ENCODE peak calls at places on chromosomes 2 and 18, in seven cellular contexts. S, O, A, P, D, M and X are unnamed samples.

GRCh38 chr18:79940126-79940813 is 11.2 kb downstream of the SLC66A2 start:
- DNase-seq in S (peak), O (peak), A (no peak), P (no peak), D (no peak), M (no peak), X (peak)

GRCh38 chr2:11007331-11007909 is 95.7 kb downstream of the KCNF1 start:
- DNase-seq in S (no peak), O (no peak), A (no peak), P (no peak), D (no peak), M (no peak), X (no peak)

GRCh38 chr2:169038338-169038757 is 7.2 kb upstream of the ABCB11 start:
- DNase-seq in S (no peak), O (no peak), A (no peak), P (peak), D (no peak), M (no peak), X (no peak)

GRCh38 chr2:208250401-208250800 is 4.5 kb downstream of the IDH1 start:
- DNase-seq in S (no peak), O (no peak), A (no peak), P (no peak), D (no peak), M (no peak), X (no peak)

GRCh38 chr2:185208261-185208660 is 530.3 kb upstream of the FSIP2 start:
- DNase-seq in S (peak), O (peak), A (peak), P (no peak), D (no peak), M (no peak), X (no peak)

GRCh38 chr18:9135081-9135911 is 1.3 kb upstream of the ANKRD12 start:
- DNase-seq in S (no peak), O (no peak), A (no peak), P (no peak), D (no peak), M (no peak), X (no peak)

GRCh38 chr2:173755798-173756197 is 209.4 kb downstream of the SP3 start:
- DNase-seq in S (no peak), O (no peak), A (no peak), P (no peak), D (no peak), M (no peak), X (no peak)

GRCh38 chr18:5302606-5303005 is 7.1 kb upstream of the ZBTB14 start:
- DNase-seq in S (no peak), O (no peak), A (no peak), P (no peak), D (no peak), M (no peak), X (no peak)

GRCh38 chr2:46812381-46813024 is 103.1 kb downstream of the MCFD2 start:
- DNase-seq in S (no peak), O (no peak), A (no peak), P (no peak), D (peak), M (no peak), X (no peak)

GRCh38 chr2:16630463-16630862 is 35.2 kb downstream of the CYRIA start:
- DNase-seq in S (no peak), O (no peak), A (no peak), P (no peak), D (no peak), M (no peak), X (no peak)

GRCh38 chr18:27541293-27541692 is 356.2 kb upstream of the CHST9 start:
- DNase-seq in S (no peak), O (no peak), A (no peak), P (no peak), D (no peak), M (no peak), X (no peak)

GRCh38 chr2:74919827-74920226 is 38.6 kb upstream of the POLE4 start:
- DNase-seq in S (peak), O (peak), A (peak), P (peak), D (peak), M (peak), X (peak)

GRCh38 chr2:59339837-59340207 is 1098.7 kb upstream of the FANCL start:
- DNase-seq in S (no peak), O (no peak), A (no peak), P (no peak), D (no peak), M (no peak), X (no peak)

GRCh38 chr2:9998916-9999654 is 44.3 kb upstream of the KLF11 start:
- DNase-seq in S (no peak), O (no peak), A (no peak), P (no peak), D (no peak), M (no peak), X (peak)

GRCh38 chr2:45759310-45759851 is 107.9 kb downstream of the PRKCE start:
- DNase-seq in S (no peak), O (no peak), A (no peak), P (no peak), D (no peak), M (no peak), X (no peak)

GRCh38 chr2:161990741-161991140 is 83.3 kb downstream of the DPP4 start:
- DNase-seq in S (no peak), O (no peak), A (no peak), P (no peak), D (no peak), M (no peak), X (no peak)

GRCh38 chr2:144518744-144519596 is 949 bp downstream of the ZEB2 start:
- DNase-seq in S (no peak), O (no peak), A (no peak), P (no peak), D (no peak), M (no peak), X (no peak)

GRCh38 chr2:221492606-221493005 is 79.5 kb downstream of the EPHA4 start:
- DNase-seq in S (no peak), O (no peak), A (no peak), P (no peak), D (no peak), M (no peak), X (no peak)

GRCh38 chr2:238701907-238702206 is 146.0 kb upstream of the TWIST2 start:
- DNase-seq in S (no peak), O (no peak), A (no peak), P (no peak), D (no peak), M (no peak), X (no peak)

GRCh38 chr2:62794791-62795190 is 89.3 kb downstream of the EHBP1 start:
- DNase-seq in S (no peak), O (no peak), A (no peak), P (no peak), D (no peak), M (no peak), X (no peak)

GRCh38 chr18:54359233-54359632 is 1.5 kb downstream of the C18orf54 start:
- DNase-seq in S (no peak), O (no peak), A (no peak), P (no peak), D (no peak), M (no peak), X (no peak)

GRCh38 chr2:171813729-171814128 is 80.3 kb downstream of the SLC25A12 start:
- DNase-seq in S (no peak), O (no peak), A (no peak), P (no peak), D (no peak), M (no peak), X (no peak)

GRCh38 chr2:60756097-60757087 is at the start of gene PAPOLG:
- DNase-seq in S (peak), O (peak), A (peak), P (peak), D (peak), M (peak), X (peak)

GRCh38 chr2:105320651-105321215 is 8.8 kb downstream of the TGFBRAP1 start:
- DNase-seq in S (no peak), O (no peak), A (no peak), P (no peak), D (no peak), M (no peak), X (no peak)

GRCh38 chr2:180405520-180405919 is 398.4 kb upstream of the CWC22 start:
- DNase-seq in S (no peak), O (no peak), A (no peak), P (no peak), D (no peak), M (no peak), X (no peak)

GRCh38 chr2:234708091-234708683 is 211.3 kb upstream of the ARL4C start:
- DNase-seq in S (no peak), O (no peak), A (no peak), P (no peak), D (no peak), M (no peak), X (no peak)
- TF ChIP-seq EP300 in S (no peak), O (no peak), A (no peak), P (no peak), D (no peak), M (no peak), X (no peak)

DNA sequence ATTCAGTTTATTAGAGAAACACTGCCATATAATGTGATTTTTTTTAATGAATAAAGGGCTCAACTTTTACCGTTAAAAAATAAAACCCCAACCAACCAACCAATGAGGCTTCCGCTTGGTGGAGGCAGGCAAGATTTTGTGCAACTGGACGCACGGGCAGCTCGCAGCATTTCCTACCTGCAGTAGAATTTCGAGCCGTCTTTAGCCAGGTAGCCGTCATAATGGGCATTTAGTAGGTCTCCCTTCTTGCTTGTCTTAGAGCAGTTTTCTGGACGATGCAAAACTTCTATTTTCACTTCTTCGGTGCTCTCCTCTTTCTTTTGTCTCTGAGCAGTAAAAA is 328 bp downstream of the FKBP7 start:
- DNase-seq in S (peak), O (no peak), A (no peak), P (no peak), D (no peak), M (peak), X (no peak)
- H3K27ac ChIP-seq in S (peak), O (peak), A (no peak), P (peak), D (peak), M (peak), X (peak)

DNA sequence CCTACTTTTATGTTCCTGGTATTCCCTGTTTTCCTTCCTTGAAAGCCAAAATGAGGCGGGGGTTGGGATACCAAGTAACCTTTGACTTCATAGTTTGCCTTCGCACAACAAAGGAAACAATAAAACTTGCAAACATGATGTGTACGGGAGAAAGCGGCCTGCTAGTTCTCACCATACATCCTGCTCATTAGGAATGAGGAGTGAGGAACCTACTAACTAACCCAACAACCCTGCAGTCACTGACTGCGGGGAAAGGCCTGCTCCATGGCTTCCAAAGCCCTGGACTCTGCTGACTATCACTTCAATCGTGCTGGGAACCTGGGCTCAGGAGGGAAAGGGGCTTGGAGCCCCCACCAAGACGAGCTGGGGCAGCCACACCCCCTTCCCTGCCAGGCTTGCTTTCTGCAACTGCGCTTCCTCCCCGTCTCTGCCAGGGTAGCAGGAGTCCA is 24.2 kb downstream of the RPL31 start:
- DNase-seq in S (no peak), O (no peak), A (no peak), P (no peak), D (no peak), M (no peak), X (no peak)
- TF ChIP-seq EP300 in S (no peak), O (no peak), A (no peak), P (no peak), D (no peak), M (no peak), X (no peak)

DNA sequence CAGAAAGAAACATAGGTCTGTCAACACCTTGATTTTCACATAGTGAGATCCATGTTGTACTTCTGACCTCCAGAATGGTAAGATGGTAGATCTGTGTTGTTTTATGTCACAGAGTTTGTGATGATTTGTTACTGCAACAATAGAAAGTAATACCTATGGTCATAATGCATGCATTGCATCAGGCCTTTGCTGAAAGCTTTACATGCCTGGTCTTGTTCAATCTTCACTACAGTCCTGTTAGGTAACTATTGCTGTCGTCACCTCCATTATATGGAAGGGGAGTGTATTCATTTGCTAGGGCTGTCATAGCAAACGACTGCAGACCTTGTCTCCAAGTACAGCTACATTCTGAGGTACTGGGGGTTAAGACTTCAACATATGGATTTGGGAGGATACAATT is 243.5 kb downstream of the ANAPC1 start:
- DNase-seq in S (no peak), O (no peak), A (no peak), P (no peak), D (no peak), M (no peak), X (no peak)
- H3K27ac ChIP-seq in S (no peak), O (no peak), A (no peak), P (no peak), D (no peak), M (no peak), X (no peak)